ENCODE peak calls at places on chromosomes 2 and 18, in six cellular contexts. F, Q, G, J, N and R are unnamed samples.

GRCh38 chr2:85999131-85999831 is 106.4 kb downstream of the POLR1A start:
- DNase-seq in F (peak), Q (no peak), G (no peak), J (peak), N (no peak), R (peak)

GRCh38 chr18:55390898-55391297 is 197.1 kb downstream of the TCF4 start:
- DNase-seq in F (no peak), Q (no peak), G (no peak), J (no peak), N (no peak), R (no peak)

GRCh38 chr2:28768422-28768821 is 16.8 kb downstream of the PPP1CB start:
- DNase-seq in F (no peak), Q (no peak), G (no peak), J (no peak), N (no peak), R (no peak)

GRCh38 chr2:27262379-27263286 is at the start of gene SLC30A3:
- DNase-seq in F (peak), Q (peak), G (peak), J (no peak), N (peak), R (no peak)

GRCh38 chr2:230861564-230862255 is 3.0 kb upstream of the ITM2C start:
- DNase-seq in F (no peak), Q (no peak), G (no peak), J (no peak), N (no peak), R (no peak)

GRCh38 chr2:62826141-62826540 is 120.6 kb downstream of the EHBP1 start:
- DNase-seq in F (peak), Q (no peak), G (no peak), J (no peak), N (no peak), R (no peak)

GRCh38 chr2:230054079-230054478 is 14.6 kb downstream of the SLC16A14 start:
- DNase-seq in F (no peak), Q (no peak), G (no peak), J (no peak), N (peak), R (no peak)

GRCh38 chr2:240640939-240641338 is 15.7 kb downstream of the GPR35 start:
- DNase-seq in F (no peak), Q (peak), G (peak), J (no peak), N (peak), R (peak)

GRCh38 chr2:140416577-140416976 is 1636.4 kb upstream of the NXPH2 start:
- DNase-seq in F (no peak), Q (no peak), G (no peak), J (no peak), N (no peak), R (no peak)

GRCh38 chr18:60446821-60447220 is 74.2 kb upstream of the MC4R start:
- DNase-seq in F (no peak), Q (no peak), G (no peak), J (no peak), N (no peak), R (no peak)

GRCh38 chr2:54983345-54984235 is 66.7 kb downstream of the RTN4 start:
- DNase-seq in F (peak), Q (no peak), G (peak), J (no peak), N (no peak), R (no peak)

GRCh38 chr18:29034113-29034856 is 857.4 kb upstream of the CDH2 start:
- DNase-seq in F (no peak), Q (no peak), G (no peak), J (no peak), N (no peak), R (no peak)

GRCh38 chr2:240962371-240963064 is 35.9 kb upstream of the SNED1 start:
- DNase-seq in F (peak), Q (no peak), G (no peak), J (no peak), N (no peak), R (peak)

GRCh38 chr18:616380-616995 is 19.7 kb downstream of the CLUL1 start:
- DNase-seq in F (peak), Q (peak), G (peak), J (no peak), N (peak), R (peak)

GRCh38 chr2:64931536-64932326 is 57.5 kb upstream of the SLC1A4 start:
- DNase-seq in F (no peak), Q (no peak), G (no peak), J (no peak), N (no peak), R (no peak)

GRCh38 chr2:157470321-157470720 is 26.4 kb upstream of the CYTIP start:
- DNase-seq in F (no peak), Q (no peak), G (no peak), J (peak), N (no peak), R (peak)

GRCh38 chr2:217142649-217143266 is 282.9 kb upstream of the TNP1 start:
- DNase-seq in F (peak), Q (peak), G (peak), J (no peak), N (peak), R (peak)

GRCh38 chr18:670456-670996 is 13.1 kb downstream of the TYMS start:
- DNase-seq in F (no peak), Q (no peak), G (no peak), J (no peak), N (no peak), R (no peak)

GRCh38 chr2:111054791-111055627 is 65.7 kb upstream of the BCL2L11 start:
- DNase-seq in F (no peak), Q (no peak), G (no peak), J (peak), N (no peak), R (no peak)

GRCh38 chr18:47930086-47930843 is at the start of gene SMAD2:
- DNase-seq in F (peak), Q (peak), G (peak), J (no peak), N (peak), R (peak)

GRCh38 chr2:168849610-168850009 is 40.6 kb downstream of the SPC25 start:
- DNase-seq in F (peak), Q (peak), G (no peak), J (no peak), N (peak), R (peak)

GRCh38 chr2:175957845-175958244 is 44.2 kb downstream of the LNPK start:
- DNase-seq in F (no peak), Q (no peak), G (no peak), J (no peak), N (no peak), R (no peak)

GRCh38 chr2:28250006-28250405 is 142.7 kb upstream of the FOSL2 start:
- DNase-seq in F (no peak), Q (no peak), G (peak), J (no peak), N (peak), R (no peak)

GRCh38 chr2:231685349-231686191 is 22.8 kb upstream of the PTMA start:
- DNase-seq in F (no peak), Q (no peak), G (no peak), J (no peak), N (no peak), R (peak)

GRCh38 chr18:60534539-60534938 is 162.0 kb upstream of the MC4R start:
- DNase-seq in F (no peak), Q (no peak), G (no peak), J (no peak), N (no peak), R (no peak)

GRCh38 chr2:11573418-11574175 is 39.8 kb downstream of the GREB1 start:
- DNase-seq in F (no peak), Q (peak), G (no peak), J (no peak), N (no peak), R (no peak)

GRCh38 chr2:24831736-24832421 is 38.7 kb downstream of the CENPO start:
- DNase-seq in F (no peak), Q (no peak), G (no peak), J (no peak), N (no peak), R (no peak)

GRCh38 chr2:40256649-40257048 is 195.2 kb downstream of the SLC8A1 start:
- DNase-seq in F (peak), Q (no peak), G (no peak), J (no peak), N (peak), R (peak)
- TF ChIP-seq CTCF in F (no peak), Q (no peak), G (peak), J (no peak), N (no peak), R (no peak)

GRCh38 chr2:73112026-73112912 is 479 bp downstream of the RAB11FIP5 start:
- DNase-seq in F (peak), Q (peak), G (peak), J (no peak), N (peak), R (peak)
- TF ChIP-seq POLR2A in F (no peak), Q (no peak), G (no peak), J (no peak), N (no peak), R (no peak)

GRCh38 chr2:97995026-97995733 is 568 bp downstream of the TMEM131 start:
- DNase-seq in F (peak), Q (peak), G (no peak), J (peak), N (peak), R (peak)
- TF ChIP-seq MAX in F (no peak), Q (no peak), G (peak), J (no peak), N (no peak), R (peak)

GRCh38 chr2:43222472-43223146 is 3.8 kb downstream of the ZFP36L2 start:
- DNase-seq in F (no peak), Q (no peak), G (no peak), J (no peak), N (no peak), R (peak)

GRCh38 chr2:43224571-43225092 is 1.8 kb downstream of the ZFP36L2 start:
- DNase-seq in F (no peak), Q (no peak), G (no peak), J (no peak), N (peak), R (peak)

GRCh38 chr2:43223412-43224040 is 2.9 kb downstream of the ZFP36L2 start:
- DNase-seq in F (peak), Q (no peak), G (no peak), J (no peak), N (peak), R (peak)

GRCh38 chr2:43225093-43225787 is 1.2 kb downstream of the ZFP36L2 start:
- DNase-seq in F (peak), Q (peak), G (no peak), J (no peak), N (peak), R (peak)

DNA sequence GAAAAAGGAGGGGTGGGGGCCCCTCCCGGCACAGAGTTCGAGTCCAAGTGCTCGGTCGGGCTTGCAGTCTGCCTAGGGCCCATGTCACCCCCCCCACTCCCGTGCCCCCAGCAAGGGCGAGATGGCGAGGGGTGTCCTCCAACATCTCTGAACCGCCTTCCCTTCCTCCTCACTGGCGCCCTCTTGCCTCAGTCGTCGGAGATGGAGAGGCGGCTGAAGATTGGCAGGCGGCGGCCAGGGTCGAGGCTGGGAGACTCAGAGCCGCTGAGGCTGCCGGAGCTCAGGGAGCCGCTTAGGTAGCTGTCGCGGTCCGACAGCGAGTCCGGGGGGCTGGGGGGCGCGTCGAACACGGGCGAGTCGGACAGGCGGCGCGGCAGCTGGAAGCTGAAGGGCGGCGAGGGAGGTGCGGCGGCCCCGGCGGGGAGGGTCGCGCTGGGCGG is 2.3 kb downstream of the ZFP36L2 start:
- DNase-seq in F (peak), Q (peak), G (no peak), J (no peak), N (peak), R (peak)
- TF ChIP-seq CTCF in F (peak), Q (peak), G (peak), J (peak), N (peak), R (peak)

DNA sequence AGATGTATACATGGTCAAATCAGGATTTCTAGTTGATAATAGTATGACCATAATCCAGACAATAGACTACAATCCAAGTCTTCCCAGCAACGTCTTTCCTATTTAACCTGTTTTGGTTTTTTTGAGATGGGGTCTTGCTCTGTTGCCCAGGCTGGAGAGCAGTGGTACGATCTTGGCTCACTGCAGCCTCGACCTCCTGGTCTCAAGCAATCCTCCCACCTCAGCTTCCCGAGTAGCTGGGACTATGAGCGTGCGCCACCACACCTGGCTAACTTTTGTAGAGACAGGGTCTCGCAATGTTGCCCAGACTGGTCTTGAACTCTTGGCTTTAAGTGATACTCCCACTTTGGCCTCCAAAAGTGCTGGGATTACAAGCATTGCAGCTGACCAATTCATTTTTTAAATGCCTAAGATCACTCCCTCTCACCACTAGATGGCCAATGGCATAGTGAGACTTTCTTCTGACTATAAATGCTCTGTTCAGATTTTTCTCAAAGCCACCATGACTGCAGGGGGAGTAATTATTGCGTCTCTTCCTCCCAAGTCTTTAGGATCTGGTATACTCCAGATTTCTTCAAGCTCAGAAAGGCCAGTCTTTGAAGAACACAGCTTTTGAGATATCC is 47.6 kb downstream of the HNRNPLL start:
- DNase-seq in F (peak), Q (peak), G (no peak), J (no peak), N (peak), R (peak)
- TF ChIP-seq POLR2A in F (no peak), Q (peak), G (no peak), J (no peak), N (no peak), R (no peak)

GRCh38 chr2:98585386-98585785 is 22.9 kb downstream of the COA5 start:
- DNase-seq in F (no peak), Q (no peak), G (no peak), J (no peak), N (no peak), R (no peak)
- TF ChIP-seq MAX in F (no peak), Q (no peak), G (no peak), J (no peak), N (no peak), R (no peak)

GRCh38 chr2:132911726-132912724 is 242.0 kb upstream of the LYPD1 start:
- DNase-seq in F (no peak), Q (no peak), G (no peak), J (no peak), N (peak), R (no peak)
- TF ChIP-seq CTCF in F (no peak), Q (no peak), G (no peak), J (no peak), N (no peak), R (no peak)